ENCODE peak calls at places on chromosomes 5 and 9, in six cellular contexts. One of them, this sample, is unnamed.
A peak's percentile ranks its signal among the peaks of the same experiment; 100 is the strongest.

GRCh38 chr5:87311400-87312279 is 44.0 kb downstream of the RASA1 start:
- DNase-seq in breast epithelium: no peak
- DNase-seq in kidney epithelial cell: no peak
- DNase-seq in H1: no peak
- DNase-seq in body of pancreas: no peak
- DNase-seq in A549: no peak
- DNase-seq in this sample: no peak

GRCh38 chr5:159497221-159497620 is 166.9 kb upstream of the IL12B start:
- DNase-seq in breast epithelium: no peak
- DNase-seq in kidney epithelial cell: no peak
- DNase-seq in H1: no peak
- DNase-seq in body of pancreas: no peak
- DNase-seq in A549: no peak
- DNase-seq in this sample: no peak

GRCh38 chr9:94181782-94182181 is 77.3 kb upstream of the ZNF169 start:
- DNase-seq in breast epithelium: no peak
- DNase-seq in kidney epithelial cell: no peak
- DNase-seq in H1: no peak
- DNase-seq in body of pancreas: no peak
- DNase-seq in A549: no peak
- DNase-seq in this sample: no peak

GRCh38 chr5:140302786-140303639 is at the start of gene PFDN1:
- DNase-seq in breast epithelium: peak; percentile 88
- DNase-seq in kidney epithelial cell: peak; percentile 77
- DNase-seq in H1: peak; percentile 83
- DNase-seq in body of pancreas: peak; percentile 98
- DNase-seq in A549: peak; percentile 95
- DNase-seq in this sample: peak; percentile 97

GRCh38 chr9:93601666-93602065 is 25.3 kb downstream of the PHF2 start:
- DNase-seq in breast epithelium: no peak
- DNase-seq in kidney epithelial cell: no peak
- DNase-seq in H1: no peak
- DNase-seq in body of pancreas: no peak
- DNase-seq in A549: no peak
- DNase-seq in this sample: no peak

GRCh38 chr9:11194249-11194648 is 581.4 kb upstream of the PTPRD start:
- DNase-seq in breast epithelium: no peak
- DNase-seq in kidney epithelial cell: no peak
- DNase-seq in H1: no peak
- DNase-seq in body of pancreas: peak; percentile 70
- DNase-seq in A549: no peak
- DNase-seq in this sample: no peak

GRCh38 chr5:62578540-62578939 is at the start of gene LRRC70:
- DNase-seq in breast epithelium: no peak
- DNase-seq in kidney epithelial cell: peak; percentile 25
- DNase-seq in H1: no peak
- DNase-seq in body of pancreas: no peak
- DNase-seq in A549: peak; percentile 27
- DNase-seq in this sample: no peak

GRCh38 chr5:56910123-56910951 is 941 bp downstream of the SETD9 start:
- DNase-seq in breast epithelium: peak; percentile 52
- DNase-seq in kidney epithelial cell: no peak
- DNase-seq in H1: no peak
- DNase-seq in body of pancreas: no peak
- DNase-seq in A549: no peak
- DNase-seq in this sample: no peak

GRCh38 chr5:123344819-123345426 is 78.3 kb downstream of the CEP120 start:
- DNase-seq in breast epithelium: no peak
- DNase-seq in kidney epithelial cell: no peak
- DNase-seq in H1: no peak
- DNase-seq in body of pancreas: no peak
- DNase-seq in A549: peak; percentile 28
- DNase-seq in this sample: no peak

GRCh38 chr9:306907-307306 is 92.2 kb downstream of the DOCK8 start:
- DNase-seq in breast epithelium: no peak
- DNase-seq in kidney epithelial cell: no peak
- DNase-seq in H1: no peak
- DNase-seq in body of pancreas: peak; percentile 21
- DNase-seq in A549: peak; percentile 28
- DNase-seq in this sample: no peak

GRCh38 chr9:17140418-17140817 is 5.6 kb downstream of the CNTLN start:
- DNase-seq in breast epithelium: no peak
- DNase-seq in kidney epithelial cell: no peak
- DNase-seq in H1: no peak
- DNase-seq in body of pancreas: no peak
- DNase-seq in A549: no peak
- DNase-seq in this sample: no peak

GRCh38 chr5:115947260-115947659 is 15.0 kb upstream of the LVRN start:
- DNase-seq in breast epithelium: no peak
- DNase-seq in kidney epithelial cell: no peak
- DNase-seq in H1: no peak
- DNase-seq in body of pancreas: no peak
- DNase-seq in A549: no peak
- DNase-seq in this sample: no peak

GRCh38 chr9:125355601-125356000 is 94.0 kb downstream of the GAPVD1 start:
- DNase-seq in breast epithelium: no peak
- DNase-seq in kidney epithelial cell: no peak
- DNase-seq in H1: no peak
- DNase-seq in body of pancreas: no peak
- DNase-seq in A549: no peak
- DNase-seq in this sample: no peak

GRCh38 chr5:117262607-117263131 is 688.0 kb upstream of the SEMA6A start:
- DNase-seq in breast epithelium: no peak
- DNase-seq in kidney epithelial cell: no peak
- DNase-seq in H1: no peak
- DNase-seq in body of pancreas: no peak
- DNase-seq in A549: no peak
- DNase-seq in this sample: no peak

GRCh38 chr9:36396985-36397384 is 3.1 kb downstream of the RNF38 start:
- DNase-seq in breast epithelium: no peak
- DNase-seq in kidney epithelial cell: no peak
- DNase-seq in H1: no peak
- DNase-seq in body of pancreas: no peak
- DNase-seq in A549: peak; percentile 29
- DNase-seq in this sample: no peak

GRCh38 chr9:134442087-134442470 is 115.8 kb downstream of the RXRA start:
- DNase-seq in breast epithelium: no peak
- DNase-seq in kidney epithelial cell: no peak
- DNase-seq in H1: no peak
- DNase-seq in body of pancreas: no peak
- DNase-seq in A549: no peak
- DNase-seq in this sample: no peak

GRCh38 chr9:82673904-82674303 is 389.0 kb downstream of the RASEF start:
- DNase-seq in breast epithelium: no peak
- DNase-seq in kidney epithelial cell: no peak
- DNase-seq in H1: no peak
- DNase-seq in body of pancreas: no peak
- DNase-seq in A549: no peak
- DNase-seq in this sample: no peak

GRCh38 chr5:57684299-57684702 is 201.7 kb upstream of the ACTBL2 start:
- DNase-seq in breast epithelium: no peak
- DNase-seq in kidney epithelial cell: no peak
- DNase-seq in H1: no peak
- DNase-seq in body of pancreas: no peak
- DNase-seq in A549: no peak
- DNase-seq in this sample: no peak

GRCh38 chr9:85258823-85259370 is 482.9 kb downstream of the AGTPBP1 start:
- DNase-seq in breast epithelium: peak; percentile 55
- DNase-seq in kidney epithelial cell: peak; percentile 31
- DNase-seq in H1: peak; percentile 47
- DNase-seq in body of pancreas: peak; percentile 71
- DNase-seq in A549: peak; percentile 74
- DNase-seq in this sample: no peak
- TF ChIP-seq CTCF in breast epithelium: peak; percentile 67
- TF ChIP-seq CTCF in kidney epithelial cell: peak; percentile 82
- TF ChIP-seq CTCF in H1: peak; percentile 87
- TF ChIP-seq CTCF in body of pancreas: peak; percentile 76
- TF ChIP-seq CTCF in A549: peak; percentile 44
- TF ChIP-seq CTCF in this sample: peak; percentile 88

DNA sequence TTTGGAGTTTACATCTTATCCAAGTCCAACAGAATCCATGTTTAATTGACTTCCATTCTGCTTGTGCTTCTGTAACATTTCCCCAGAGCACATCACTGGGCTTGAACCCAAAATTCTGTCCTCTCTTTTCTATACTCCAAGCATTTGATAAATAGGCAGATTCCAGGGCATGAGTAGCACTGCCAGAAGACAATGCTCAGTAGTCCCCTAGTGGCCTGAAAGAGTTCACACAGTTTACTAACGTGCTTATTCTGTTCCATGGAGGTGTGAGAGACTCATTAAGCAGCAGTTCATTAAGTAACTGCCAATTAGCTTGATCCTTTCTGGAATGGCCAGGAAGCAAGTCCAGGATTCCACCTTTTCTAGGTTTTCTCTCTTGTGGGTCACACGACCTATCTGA is 9.4 kb upstream of the GABRA6 start:
- DNase-seq in breast epithelium: no peak
- DNase-seq in kidney epithelial cell: no peak
- DNase-seq in H1: no peak
- DNase-seq in body of pancreas: no peak
- DNase-seq in A549: peak; percentile 9
- DNase-seq in this sample: no peak
- TF ChIP-seq CTCF in breast epithelium: no peak
- TF ChIP-seq CTCF in kidney epithelial cell: peak; percentile 62
- TF ChIP-seq CTCF in H1: peak; percentile 67
- TF ChIP-seq CTCF in body of pancreas: peak; percentile 48
- TF ChIP-seq CTCF in A549: no peak
- TF ChIP-seq CTCF in this sample: peak; percentile 15

GRCh38 chr5:180494510-180495181 is 467 bp downstream of the CNOT6 start:
- DNase-seq in breast epithelium: peak; percentile 54
- DNase-seq in kidney epithelial cell: no peak
- DNase-seq in H1: no peak
- DNase-seq in body of pancreas: peak; percentile 25
- DNase-seq in A549: peak; percentile 23
- DNase-seq in this sample: no peak
- TF ChIP-seq CTCF in breast epithelium: no peak
- TF ChIP-seq CTCF in kidney epithelial cell: no peak
- TF ChIP-seq CTCF in H1: no peak
- TF ChIP-seq CTCF in body of pancreas: no peak
- TF ChIP-seq CTCF in A549: no peak
- TF ChIP-seq CTCF in this sample: no peak

GRCh38 chr5:127979475-127979874 is 104.1 kb upstream of the SLC12A2 start:
- DNase-seq in breast epithelium: no peak
- DNase-seq in kidney epithelial cell: no peak
- DNase-seq in H1: no peak
- DNase-seq in body of pancreas: no peak
- DNase-seq in A549: no peak
- DNase-seq in this sample: no peak

GRCh38 chr5:127976525-127976924 is 107.0 kb upstream of the SLC12A2 start:
- DNase-seq in breast epithelium: no peak
- DNase-seq in kidney epithelial cell: no peak
- DNase-seq in H1: no peak
- DNase-seq in body of pancreas: no peak
- DNase-seq in A549: no peak
- DNase-seq in this sample: no peak

GRCh38 chr5:127976991-127977717 is 106.4 kb upstream of the SLC12A2 start:
- DNase-seq in breast epithelium: no peak
- DNase-seq in kidney epithelial cell: no peak
- DNase-seq in H1: no peak
- DNase-seq in body of pancreas: no peak
- DNase-seq in A549: no peak
- DNase-seq in this sample: no peak

GRCh38 chr5:127978738-127979300 is 104.7 kb upstream of the SLC12A2 start:
- DNase-seq in breast epithelium: no peak
- DNase-seq in kidney epithelial cell: no peak
- DNase-seq in H1: no peak
- DNase-seq in body of pancreas: no peak
- DNase-seq in A549: no peak
- DNase-seq in this sample: no peak

DNA sequence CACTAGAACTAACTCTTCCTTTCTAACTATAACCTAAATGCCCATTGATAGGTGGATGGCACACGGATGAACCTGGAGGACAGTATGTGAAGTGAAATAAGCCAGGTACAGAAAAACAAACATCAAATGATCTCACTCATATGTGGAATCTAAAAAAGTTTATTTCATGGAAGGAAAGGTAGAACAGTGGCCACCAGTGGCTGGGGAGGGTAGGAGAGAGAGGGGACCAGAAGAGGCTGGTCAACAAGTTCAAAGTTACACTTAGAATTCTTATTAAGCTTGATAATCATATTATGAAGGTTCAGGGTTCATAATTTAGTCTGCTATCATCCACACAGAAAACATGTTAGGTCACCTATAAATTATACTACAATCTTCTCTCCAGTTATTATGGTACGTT is 107.6 kb upstream of the SLC12A2 start:
- DNase-seq in breast epithelium: no peak
- DNase-seq in kidney epithelial cell: no peak
- DNase-seq in H1: no peak
- DNase-seq in body of pancreas: no peak
- DNase-seq in A549: no peak
- DNase-seq in this sample: no peak
- TF ChIP-seq CTCF in breast epithelium: no peak
- TF ChIP-seq CTCF in kidney epithelial cell: no peak
- TF ChIP-seq CTCF in H1: no peak
- TF ChIP-seq CTCF in body of pancreas: no peak
- TF ChIP-seq CTCF in A549: no peak
- TF ChIP-seq CTCF in this sample: peak; percentile 10

DNA sequence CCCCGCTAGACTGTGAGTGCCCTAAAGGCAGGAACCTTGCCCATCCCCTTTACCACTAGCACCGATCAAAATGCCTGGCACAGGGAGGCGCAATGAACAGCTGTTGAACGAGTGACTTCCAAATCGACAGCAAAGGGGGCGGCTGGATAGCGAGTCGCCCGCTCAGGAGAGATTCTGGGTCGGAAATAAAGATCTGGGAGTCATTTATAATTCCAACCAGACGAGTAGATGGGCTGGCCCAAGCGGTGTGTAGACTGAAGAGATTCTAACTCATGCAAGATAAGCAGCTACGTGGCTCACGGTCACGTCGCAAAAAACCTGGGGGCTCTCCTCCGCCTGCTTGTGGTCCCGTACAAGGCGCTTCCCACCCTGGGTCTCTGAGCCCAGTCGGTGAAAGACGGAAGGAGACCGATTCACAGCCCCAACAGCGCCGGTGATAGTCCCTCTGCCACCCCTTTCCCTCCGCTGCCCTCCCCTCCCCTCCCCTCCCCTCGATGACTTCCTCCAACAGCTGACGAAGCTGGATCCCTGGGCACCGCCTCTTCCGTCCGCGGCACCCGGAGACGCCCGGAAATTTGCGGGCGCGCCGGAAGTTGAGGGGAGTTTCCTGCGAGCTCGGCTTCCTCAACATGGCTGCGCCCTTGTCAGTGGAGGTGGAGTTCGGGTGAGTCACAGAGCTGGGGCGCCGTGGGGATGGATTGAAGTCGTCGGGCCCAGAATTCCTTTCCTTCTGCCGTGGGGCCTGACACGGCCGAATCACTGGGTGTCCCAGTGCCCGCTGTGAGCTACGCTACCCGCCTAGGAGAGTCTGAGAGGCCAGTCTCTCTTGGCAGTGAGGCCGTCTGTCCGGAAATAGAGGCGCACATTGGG is at the start of gene URM1:
- DNase-seq in breast epithelium: peak; percentile 95
- DNase-seq in kidney epithelial cell: peak; percentile 91
- DNase-seq in H1: peak; percentile 70
- DNase-seq in body of pancreas: peak; percentile 94
- DNase-seq in A549: peak; percentile 94
- DNase-seq in this sample: peak; percentile 97
- TF ChIP-seq CTCF in breast epithelium: no peak
- TF ChIP-seq CTCF in kidney epithelial cell: no peak
- TF ChIP-seq CTCF in H1: no peak
- TF ChIP-seq CTCF in body of pancreas: no peak
- TF ChIP-seq CTCF in A549: peak; percentile 28
- TF ChIP-seq CTCF in this sample: peak; percentile 32

This sample was measured in osteocyte.